ENCODE peak calls at places on chromosomes 3 and 15, in five cellular contexts. One of them, this sample, is unnamed.

GRCh38 chr3:132421832-132422231 is 4.5 kb downstream of the DNAJC13 start:
- DNase-seq in HCT116: no peak
- DNase-seq in stomach: no peak
- DNase-seq in GM12891: no peak
- DNase-seq in sigmoid colon: no peak
- DNase-seq in this sample: no peak

GRCh38 chr3:193446975-193447602 is 68.5 kb upstream of the ATP13A5 start:
- DNase-seq in HCT116: no peak
- DNase-seq in sigmoid colon: no peak
- DNase-seq in stomach: no peak
- DNase-seq in GM12891: no peak
- DNase-seq in this sample: no peak

GRCh38 chr15:68383161-68384074 is 48.5 kb downstream of the ITGA11 start:
- DNase-seq in sigmoid colon: peak
- DNase-seq in stomach: peak
- DNase-seq in GM12891: peak
- DNase-seq in HCT116: peak
- DNase-seq in this sample: no peak

GRCh38 chr3:126110431-126111125 is 26.7 kb upstream of the SLC41A3 start:
- DNase-seq in HCT116: no peak
- DNase-seq in GM12891: no peak
- DNase-seq in sigmoid colon: peak
- DNase-seq in stomach: peak
- DNase-seq in this sample: peak

GRCh38 chr3:197490098-197490497 is 65.7 kb downstream of the BDH1 start:
- DNase-seq in stomach: no peak
- DNase-seq in HCT116: no peak
- DNase-seq in GM12891: no peak
- DNase-seq in sigmoid colon: no peak
- DNase-seq in this sample: no peak

GRCh38 chr15:75167588-75168076 is 34.0 kb upstream of the C15orf39 start:
- DNase-seq in GM12891: no peak
- DNase-seq in HCT116: no peak
- DNase-seq in sigmoid colon: no peak
- DNase-seq in stomach: no peak
- DNase-seq in this sample: no peak

GRCh38 chr3:190597291-190597690 is 83.4 kb downstream of the IL1RAP start:
- DNase-seq in stomach: no peak
- DNase-seq in GM12891: no peak
- DNase-seq in sigmoid colon: no peak
- DNase-seq in HCT116: no peak
- DNase-seq in this sample: no peak

GRCh38 chr15:94174399-94174802 is 57.0 kb upstream of the MCTP2 start:
- DNase-seq in GM12891: no peak
- DNase-seq in sigmoid colon: no peak
- DNase-seq in HCT116: no peak
- DNase-seq in stomach: no peak
- DNase-seq in this sample: no peak

GRCh38 chr3:50231581-50231980 is 4.4 kb upstream of the GNAI2 start:
- DNase-seq in GM12891: no peak
- DNase-seq in sigmoid colon: no peak
- DNase-seq in stomach: no peak
- DNase-seq in HCT116: no peak
- DNase-seq in this sample: no peak

GRCh38 chr3:114552527-114552812 is 258.6 kb downstream of the TIGIT start:
- DNase-seq in GM12891: no peak
- DNase-seq in HCT116: no peak
- DNase-seq in sigmoid colon: no peak
- DNase-seq in stomach: no peak
- DNase-seq in this sample: no peak

GRCh38 chr3:50008931-50009330 is 69.0 kb downstream of the RBM6 start:
- DNase-seq in GM12891: no peak
- DNase-seq in stomach: no peak
- DNase-seq in sigmoid colon: no peak
- DNase-seq in HCT116: no peak
- DNase-seq in this sample: no peak

GRCh38 chr15:78949461-78949860 is 4.6 kb upstream of the CTSH start:
- DNase-seq in HCT116: no peak
- DNase-seq in stomach: peak
- DNase-seq in GM12891: no peak
- DNase-seq in sigmoid colon: no peak
- DNase-seq in this sample: no peak

GRCh38 chr15:78950343-78950742 is 5.5 kb upstream of the CTSH start:
- DNase-seq in GM12891: no peak
- DNase-seq in HCT116: no peak
- DNase-seq in stomach: peak
- DNase-seq in sigmoid colon: no peak
- DNase-seq in this sample: no peak

GRCh38 chr15:78955355-78955754 is 10.5 kb upstream of the CTSH start:
- DNase-seq in GM12891: no peak
- DNase-seq in sigmoid colon: no peak
- DNase-seq in HCT116: no peak
- DNase-seq in stomach: no peak
- DNase-seq in this sample: no peak

GRCh38 chr15:78950906-78951840 is 6.3 kb upstream of the CTSH start:
- DNase-seq in sigmoid colon: no peak
- DNase-seq in HCT116: no peak
- DNase-seq in GM12891: no peak
- DNase-seq in stomach: no peak
- DNase-seq in this sample: no peak

DNA sequence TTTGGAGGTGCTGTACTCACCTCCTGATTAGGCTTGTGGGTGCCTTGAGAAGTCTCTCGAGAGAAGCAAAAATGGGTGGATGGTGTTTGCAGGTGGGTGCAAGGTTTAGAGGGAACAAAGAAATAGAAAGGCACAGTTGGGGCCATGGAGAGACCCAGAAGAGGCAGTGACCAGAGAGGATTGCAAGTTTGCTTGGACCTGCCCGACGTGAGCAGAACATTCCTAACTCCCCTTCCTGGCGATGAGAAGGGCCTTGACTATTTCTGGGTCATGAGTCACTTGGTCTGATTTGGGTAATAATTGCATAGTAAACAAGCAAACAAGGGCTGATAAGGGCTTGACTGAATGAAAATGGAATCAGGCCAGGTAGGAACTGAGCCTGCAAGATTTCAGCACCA is 7.0 kb upstream of the CTSH start:
- DNase-seq in stomach: peak
- DNase-seq in HCT116: no peak
- DNase-seq in sigmoid colon: no peak
- DNase-seq in GM12891: no peak
- DNase-seq in this sample: no peak
- TF ChIP-seq POLR2A in stomach: no peak
- TF ChIP-seq POLR2A in HCT116: no peak
- TF ChIP-seq POLR2A in sigmoid colon: no peak
- TF ChIP-seq POLR2A in GM12891: no peak
- TF ChIP-seq POLR2A in this sample: no peak

DNA sequence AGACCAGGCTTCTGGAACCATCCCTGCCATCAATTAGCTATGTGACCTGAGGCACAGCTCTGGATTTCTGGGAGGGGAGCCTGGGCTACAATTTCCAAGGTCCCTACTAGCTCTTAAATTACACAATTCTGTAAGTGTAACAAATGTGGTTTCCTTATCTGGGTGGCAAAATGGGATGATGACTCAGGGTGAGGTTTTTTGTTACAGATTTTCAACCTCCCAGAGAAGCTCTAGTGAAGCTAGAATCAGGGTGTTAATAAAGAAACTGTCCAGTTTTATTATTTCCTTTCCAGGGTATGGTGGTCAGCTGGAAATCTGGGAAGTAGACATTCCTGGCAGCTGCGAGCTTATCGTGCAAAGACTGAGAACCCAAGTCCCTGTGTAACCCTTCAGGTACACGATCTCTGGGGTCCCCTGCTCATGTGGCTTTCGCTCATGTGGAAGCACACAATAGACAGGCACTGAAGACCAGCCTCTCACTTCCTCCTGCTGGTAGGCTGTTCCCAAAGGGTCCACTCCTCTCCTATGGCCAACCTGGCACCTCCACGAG is 7.3 kb downstream of the RAB27A start:
- DNase-seq in GM12891: no peak
- DNase-seq in HCT116: no peak
- DNase-seq in sigmoid colon: no peak
- DNase-seq in stomach: no peak
- DNase-seq in this sample: no peak
- TF ChIP-seq POLR2AphosphoS5 in GM12891: no peak
- TF ChIP-seq POLR2AphosphoS5 in HCT116: no peak
- TF ChIP-seq POLR2AphosphoS5 in sigmoid colon: no peak
- TF ChIP-seq POLR2AphosphoS5 in stomach: no peak
- TF ChIP-seq POLR2AphosphoS5 in this sample: no peak

GRCh38 chr3:94064243-94064642 is 1.4 kb downstream of the NSUN3 start:
- DNase-seq in stomach: no peak
- DNase-seq in sigmoid colon: no peak
- DNase-seq in GM12891: no peak
- DNase-seq in HCT116: no peak
- DNase-seq in this sample: no peak

GRCh38 chr3:94061297-94061696 is 1.4 kb downstream of the DHFR2 start:
- DNase-seq in HCT116: no peak
- DNase-seq in stomach: no peak
- DNase-seq in sigmoid colon: no peak
- DNase-seq in GM12891: no peak
- DNase-seq in this sample: no peak

GRCh38 chr3:94063497-94064119 is 747 bp downstream of the NSUN3 start:
- DNase-seq in stomach: no peak
- DNase-seq in GM12891: no peak
- DNase-seq in sigmoid colon: no peak
- DNase-seq in HCT116: no peak
- DNase-seq in this sample: no peak

GRCh38 chr3:94065819-94066218 is 3.0 kb downstream of the NSUN3 start:
- DNase-seq in stomach: no peak
- DNase-seq in HCT116: no peak
- DNase-seq in GM12891: no peak
- DNase-seq in sigmoid colon: no peak
- DNase-seq in this sample: no peak

DNA sequence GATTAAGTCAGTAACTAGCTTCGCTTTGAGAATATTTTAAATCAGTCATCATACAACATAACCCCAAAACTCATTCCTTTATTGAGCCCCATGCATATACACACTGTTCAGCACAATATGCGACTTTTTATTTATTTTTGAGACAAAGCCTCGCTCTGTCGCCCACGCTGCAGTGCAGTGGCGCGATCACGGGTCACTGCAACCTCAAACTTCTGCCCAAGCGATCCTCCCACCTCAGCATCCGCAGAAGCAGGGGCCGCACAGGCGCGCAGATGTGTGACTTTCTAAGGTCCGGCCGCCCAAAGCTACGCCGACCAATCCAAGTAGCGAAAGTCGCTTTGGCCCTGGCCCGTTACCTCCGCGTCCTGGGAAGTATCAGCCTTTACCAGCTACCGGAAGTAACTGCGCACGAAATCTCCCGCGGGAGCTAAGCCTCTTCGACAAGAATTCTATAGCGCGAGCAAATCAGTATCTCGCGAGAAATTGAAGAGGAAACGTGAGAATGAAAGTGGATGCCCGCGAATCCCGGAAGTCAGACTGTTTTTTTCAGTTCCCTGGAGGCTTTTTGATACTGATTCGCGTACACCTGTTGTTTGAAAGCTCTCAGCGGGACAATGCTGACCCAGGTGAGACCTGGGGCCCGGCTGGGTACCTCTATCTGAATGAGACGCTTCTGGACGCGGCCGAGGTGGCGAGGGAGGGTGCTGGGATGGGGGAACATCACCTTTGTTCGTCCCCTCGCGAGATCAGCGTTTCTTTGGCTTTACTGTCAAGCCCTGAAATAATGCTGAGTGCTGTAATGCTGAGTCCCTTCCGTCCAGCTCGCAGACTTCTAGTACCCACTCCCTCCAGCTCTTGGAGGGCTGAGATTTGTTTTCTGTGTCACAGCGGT is at the start of the genes DHFR2 and NSUN3:
- DNase-seq in HCT116: peak
- DNase-seq in stomach: peak
- DNase-seq in GM12891: peak
- DNase-seq in sigmoid colon: peak
- DNase-seq in this sample: peak
- TF ChIP-seq POLR2A in HCT116: peak
- TF ChIP-seq POLR2A in stomach: no peak
- TF ChIP-seq POLR2A in GM12891: peak
- TF ChIP-seq POLR2A in sigmoid colon: peak
- TF ChIP-seq POLR2A in this sample: no peak

GRCh38 chr15:45611305-45611704 is 23.5 kb upstream of the SQOR start:
- DNase-seq in sigmoid colon: no peak
- DNase-seq in HCT116: no peak
- DNase-seq in GM12891: no peak
- DNase-seq in stomach: no peak
- DNase-seq in this sample: no peak
- TF ChIP-seq POLR2AphosphoS5 in sigmoid colon: no peak
- TF ChIP-seq POLR2AphosphoS5 in HCT116: no peak
- TF ChIP-seq POLR2AphosphoS5 in GM12891: no peak
- TF ChIP-seq POLR2AphosphoS5 in stomach: no peak
- TF ChIP-seq POLR2AphosphoS5 in this sample: no peak

This sample was measured in spleen.